ENCODE peak calls at places on chromosomes 7 and 10, in nine cellular contexts. J is stimulated activated CD4-positive, alpha-beta T cell treated with anti-CD3 and anti-CD28 coated beads, Interleukin-4, amount 100 ng/mL, for 1 hour; T is A172; F is HEK293T; Z is IMR-90; S is fibroblast of lung; R is Right ventricle myocardium superior; K is mucosa of descending colon; M is astrocyte. U is an unnamed sample.

GRCh38 chr7:71507665-71508064 is 375.7 kb downstream of the GALNT17 start:
- DNase-seq in R (no peak), T (no peak), K (no peak), J (no peak), Z (no peak), M (no peak), S (no peak), F (no peak), U (no peak)

GRCh38 chr7:100215895-100216294 is 3.9 kb upstream of the PVRIG start:
- DNase-seq in S (peak), J (no peak), T (no peak), Z (peak), K (no peak), F (no peak), M (peak), R (peak), U (peak)

GRCh38 chr7:48251766-48252165 is 80.5 kb downstream of the ABCA13 start:
- DNase-seq in M (peak), T (peak), R (no peak), Z (peak), K (no peak), F (no peak), J (no peak), S (peak), U (peak)

GRCh38 chr10:35635576-35635975 is 6.5 kb downstream of the FZD8 start:
- DNase-seq in R (no peak), J (no peak), T (peak), Z (peak), M (peak), S (peak), F (peak), K (no peak), U (peak)

GRCh38 chr7:18844735-18845134 is 272.7 kb downstream of the TWIST1 start:
- DNase-seq in R (no peak), S (no peak), M (no peak), J (no peak), Z (no peak), T (no peak), K (no peak), F (no peak), U (no peak)

GRCh38 chr7:129514683-129515082 is 12.4 kb downstream of the SMKR1 start:
- DNase-seq in F (no peak), S (no peak), Z (peak), M (no peak), R (no peak), K (no peak), T (peak), J (no peak), U (no peak)

GRCh38 chr7:127751723-127752448 is 99.9 kb downstream of the SND1 start:
- DNase-seq in S (peak), T (no peak), J (no peak), Z (peak), F (no peak), M (peak), K (no peak), R (no peak), U (peak)

GRCh38 chr10:131816941-131817700 is 83.7 kb upstream of the PPP2R2D start:
- DNase-seq in K (no peak), T (no peak), M (no peak), S (no peak), J (no peak), R (no peak), Z (no peak), F (no peak), U (no peak)

GRCh38 chr7:100211342-100211780 is 8.4 kb upstream of the PVRIG start:
- DNase-seq in F (no peak), S (no peak), M (no peak), T (no peak), R (no peak), Z (no peak), J (no peak), K (no peak), U (no peak)

GRCh38 chr7:120996333-120996982 is 7.9 kb downstream of the CPED1 start:
- DNase-seq in Z (peak), K (no peak), S (peak), F (no peak), J (no peak), T (peak), M (peak), R (peak), U (peak)

GRCh38 chr10:30398788-30399187 is 35.2 kb upstream of the MAP3K8 start:
- DNase-seq in F (no peak), J (no peak), Z (no peak), R (no peak), T (no peak), S (no peak), M (no peak), K (no peak), U (no peak)

GRCh38 chr10:124875596-124875995 is 66.3 kb upstream of the ZRANB1 start:
- DNase-seq in K (no peak), S (peak), R (no peak), J (no peak), F (no peak), Z (peak), M (peak), T (no peak), U (peak)

GRCh38 chr10:16964571-16965241 is 147.5 kb upstream of the RSU1 start:
- DNase-seq in M (no peak), J (no peak), K (no peak), F (no peak), T (no peak), S (no peak), R (no peak), Z (no peak), U (no peak)

GRCh38 chr10:97004591-97004990 is 172.5 kb downstream of the LCOR start:
- DNase-seq in T (no peak), R (no peak), S (no peak), M (no peak), Z (no peak), K (no peak), F (no peak), J (no peak), U (no peak)

GRCh38 chr7:79528421-79528820 is 75.0 kb upstream of the MAGI2 start:
- DNase-seq in R (no peak), K (no peak), T (no peak), Z (no peak), M (no peak), F (no peak), S (peak), J (no peak), U (no peak)

GRCh38 chr7:92854501-92855238 is 18.3 kb upstream of the CDK6 start:
- DNase-seq in J (no peak), Z (no peak), K (no peak), M (no peak), S (no peak), F (no peak), T (no peak), R (no peak), U (peak)

GRCh38 chr7:158549834-158550700 is 37.6 kb downstream of the PTPRN2 start:
- DNase-seq in S (no peak), T (no peak), R (no peak), K (no peak), F (no peak), M (no peak), Z (no peak), J (no peak), U (no peak)

GRCh38 chr10:48740023-48740707 is 55.5 kb downstream of the WDFY4 start:
- DNase-seq in Z (no peak), J (no peak), S (no peak), M (no peak), R (no peak), F (no peak), K (no peak), T (no peak), U (no peak)

GRCh38 chr10:4941540-4942330 is 21.5 kb upstream of the AKR1C1 start:
- DNase-seq in K (no peak), F (no peak), J (no peak), Z (peak), R (no peak), T (peak), M (no peak), S (peak), U (peak)

GRCh38 chr10:128097783-128098182 is 28.4 kb downstream of the MKI67 start:
- DNase-seq in T (no peak), Z (no peak), K (no peak), R (no peak), M (peak), J (no peak), F (no peak), S (peak), U (no peak)

GRCh38 chr7:23680417-23681405 is 712 bp downstream of the FAM221A start:
- DNase-seq in F (peak), T (peak), J (peak), Z (peak), S (peak), K (peak), M (peak), R (peak), U (peak)

GRCh38 chr7:120600607-120601006 is 257.3 kb downstream of the TSPAN12 start:
- DNase-seq in R (no peak), M (no peak), F (no peak), J (no peak), Z (no peak), K (no peak), T (no peak), S (no peak), U (no peak)

U was measured in fibroblast of the aortic adventitia.